ENCODE peak calls at places on chromosomes 2 and 18, in four cellular contexts. M is K562, T is HL-60, L is GM12891. R is an unnamed sample.

GRCh38 chr2:112958428-112959108 is 19.2 kb upstream of the IL36G start:
- DNase-seq in M (peak; percentile 81), T (peak; percentile 27), L (peak; percentile 20), R (no peak)

GRCh38 chr2:3606028-3606369 is 11.1 kb downstream of the COLEC11 start:
- DNase-seq in M (no peak), T (no peak), L (no peak), R (no peak)

GRCh38 chr2:102872388-102872787 is 110.6 kb downstream of the TMEM182 start:
- DNase-seq in M (no peak), T (no peak), L (no peak), R (no peak)

GRCh38 chr2:23419171-23420090 is 34.5 kb downstream of the KLHL29 start:
- DNase-seq in M (no peak), T (no peak), L (no peak), R (no peak)

GRCh38 chr2:118224144-118224887 is 136.0 kb downstream of the INSIG2 start:
- DNase-seq in M (no peak), T (no peak), L (peak; percentile 41), R (no peak)

GRCh38 chr2:220226076-220226475 is 598.6 kb downstream of the SLC4A3 start:
- DNase-seq in M (no peak), T (no peak), L (no peak), R (no peak)

GRCh38 chr2:23200460-23201113 is 184.4 kb upstream of the KLHL29 start:
- DNase-seq in M (no peak), T (peak; percentile 21), L (no peak), R (no peak)

GRCh38 chr18:70384181-70384790 is 95.4 kb downstream of the SOCS6 start:
- DNase-seq in M (peak; percentile 31), T (no peak), L (no peak), R (no peak)

GRCh38 chr2:177078416-177078815 is 134.2 kb upstream of the HNRNPA3 start:
- DNase-seq in M (no peak), T (no peak), L (no peak), R (no peak)

GRCh38 chr2:37573406-37573805 is 98.0 kb downstream of the CDC42EP3 start:
- DNase-seq in M (no peak), T (no peak), L (no peak), R (no peak)
- TF ChIP-seq SPI1 in M (no peak), T (no peak), L (no peak), R (no peak)

GRCh38 chr2:60383421-60384117 is 169.9 kb downstream of the BCL11A start:
- DNase-seq in M (no peak), T (no peak), L (no peak), R (no peak)

GRCh38 chr2:60386436-60386835 is 167.0 kb downstream of the BCL11A start:
- DNase-seq in M (no peak), T (no peak), L (no peak), R (no peak)

GRCh38 chr2:60391250-60392013 is 162.0 kb downstream of the BCL11A start:
- DNase-seq in M (no peak), T (no peak), L (no peak), R (no peak)

GRCh38 chr2:60380411-60380810 is 173.0 kb downstream of the BCL11A start:
- DNase-seq in M (no peak), T (no peak), L (no peak), R (no peak)

DNA sequence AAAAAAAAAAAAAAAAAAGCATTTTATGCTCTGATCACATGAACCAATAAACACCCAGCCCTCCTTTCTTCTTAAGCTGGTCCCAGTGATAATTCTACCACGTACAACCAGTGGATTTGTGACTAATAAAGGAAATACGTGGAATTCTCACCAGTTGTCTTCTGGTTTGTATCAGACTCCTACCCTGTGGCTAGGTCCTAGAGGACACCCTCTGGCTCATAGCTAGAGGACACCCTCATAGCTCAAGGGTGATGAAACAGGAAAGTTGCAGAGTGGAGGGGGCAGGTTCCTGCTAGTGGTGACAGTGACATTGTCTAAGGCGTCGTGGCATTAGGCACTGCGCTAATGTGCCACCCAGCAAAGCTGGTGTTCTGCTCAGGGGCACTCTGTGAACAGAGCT is 167.8 kb downstream of the BCL11A start:
- DNase-seq in M (no peak), T (no peak), L (no peak), R (no peak)
- TF ChIP-seq SPI1 in M (no peak), T (no peak), L (no peak), R (no peak)

DNA sequence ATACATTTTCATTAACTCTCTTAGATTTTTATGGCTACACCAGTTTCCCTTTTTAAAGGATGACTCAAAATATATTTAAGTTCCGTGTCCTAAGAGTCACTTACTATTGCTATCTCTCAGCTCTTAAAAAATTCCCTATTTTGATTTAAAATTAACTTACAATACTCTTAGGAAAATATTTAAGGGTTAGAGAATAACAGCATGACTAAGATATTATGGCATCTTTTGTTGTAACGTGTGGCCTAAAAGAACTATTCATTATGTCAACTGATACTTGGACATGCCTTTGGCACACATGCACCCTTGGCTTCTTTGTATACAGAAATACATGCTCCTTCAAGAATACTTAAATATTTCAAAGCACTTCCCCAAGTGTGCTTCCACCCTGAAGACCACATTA is 42.3 kb downstream of the SCN3A start:
- DNase-seq in M (no peak), T (no peak), L (no peak), R (no peak)
- TF ChIP-seq SPI1 in M (no peak), T (no peak), L (no peak), R (no peak)

GRCh38 chr18:32249147-32249546 is 59.3 kb downstream of the MEP1B start:
- DNase-seq in M (no peak), T (no peak), L (no peak), R (no peak)

GRCh38 chr18:32242395-32242794 is 52.6 kb downstream of the MEP1B start:
- DNase-seq in M (no peak), T (no peak), L (no peak), R (no peak)

GRCh38 chr18:32243358-32243757 is 53.5 kb downstream of the MEP1B start:
- DNase-seq in M (no peak), T (no peak), L (no peak), R (no peak)

GRCh38 chr18:32244863-32245262 is 55.0 kb downstream of the MEP1B start:
- DNase-seq in M (no peak), T (no peak), L (no peak), R (no peak)
- TF ChIP-seq SPI1 in M (no peak), T (no peak), L (no peak), R (no peak)

GRCh38 chr2:241768850-241769249 is 7.8 kb upstream of the GAL3ST2 start:
- DNase-seq in M (no peak), T (no peak), L (no peak), R (no peak)
- TF ChIP-seq SPI1 in M (no peak), T (no peak), L (no peak), R (no peak)

GRCh38 chr2:241575624-241576292 is 17.2 kb downstream of the BOK start:
- DNase-seq in M (no peak), T (no peak), L (no peak), R (no peak)
- TF ChIP-seq SPI1 in M (no peak), T (no peak), L (no peak), R (no peak)

DNA sequence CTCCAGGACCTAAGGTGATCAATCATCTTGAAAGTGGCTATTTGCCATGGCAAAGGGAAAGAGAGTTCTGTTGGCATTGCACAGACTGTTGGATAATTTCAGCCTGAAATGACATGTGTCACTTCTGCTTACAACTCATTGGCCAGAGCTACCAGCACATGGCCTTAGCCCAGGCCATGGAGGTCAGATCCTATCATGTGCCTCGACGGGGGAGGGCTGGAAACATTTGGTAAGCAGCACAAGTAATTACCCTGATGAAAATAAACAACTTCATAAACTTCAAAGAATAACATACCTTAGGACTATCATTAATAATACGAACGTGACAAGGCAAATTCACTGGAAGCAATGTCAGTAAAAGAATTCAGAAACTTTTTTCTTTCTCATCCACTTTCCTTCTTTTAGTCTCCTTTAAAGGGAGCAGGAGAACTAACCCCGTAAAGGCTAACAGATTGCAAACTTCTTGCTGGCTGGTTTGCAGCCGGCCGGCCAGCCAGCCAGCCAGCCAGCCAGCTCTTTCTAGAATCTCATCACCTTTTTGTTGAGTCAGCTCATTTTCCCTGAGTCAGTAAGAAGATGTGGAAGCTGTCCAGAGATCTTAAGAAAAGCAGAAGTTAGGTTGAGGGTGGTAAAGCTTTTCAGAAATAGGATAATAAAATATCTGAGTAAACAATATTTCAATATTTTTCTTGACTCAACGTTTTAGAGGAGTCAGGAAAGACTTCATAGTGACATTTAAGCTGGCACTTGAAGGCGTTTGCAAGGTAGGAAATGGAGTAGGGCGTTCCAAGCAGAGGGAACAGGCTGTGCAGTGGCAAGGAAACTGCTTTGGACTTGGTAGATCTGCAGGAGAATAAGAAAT is 31.9 kb downstream of the CNRIP1 start:
- DNase-seq in M (peak; percentile 77), T (no peak), L (no peak), R (no peak)
- TF ChIP-seq SPI1 in M (no peak), T (no peak), L (no peak), R (no peak)

GRCh38 chr2:96374211-96374951 is 38.8 kb downstream of the NCAPH start:
- DNase-seq in M (peak; percentile 13), T (no peak), L (no peak), R (no peak)
- TF ChIP-seq SPI1 in M (no peak), T (no peak), L (no peak), R (no peak)

GRCh38 chr2:119792907-119793312 is 33.2 kb downstream of the PTPN4 start:
- DNase-seq in M (no peak), T (no peak), L (no peak), R (no peak)
- TF ChIP-seq SPI1 in M (no peak), T (no peak), L (no peak), R (no peak)

R was measured in GM12878.